ENCODE peak calls at places on chromosomes 3 and 15, in seven cellular contexts. H is tibial nerve, N is HAP-1, G is cardiac muscle cell, T is pancreas, L is GM12878, Z is mucosa of descending colon. I is an unnamed sample.

GRCh38 chr15:28919201-28919627 is 33.4 kb downstream of the APBA2 start:
- DNase-seq in Z (no peak), L (no peak), G (no peak), T (no peak), N (no peak), H (no peak), I (no peak)

GRCh38 chr3:197327701-197328100 is 29.3 kb upstream of the DLG1 start:
- DNase-seq in Z (no peak), N (no peak), L (no peak), G (peak), H (no peak), T (no peak), I (no peak)

GRCh38 chr15:61227269-61228024 is 1.7 kb downstream of the RORA start:
- DNase-seq in L (no peak), Z (peak), H (peak), T (peak), N (peak), G (peak), I (no peak)

GRCh38 chr3:42780892-42781700 is 8.0 kb upstream of the CCDC13 start:
- DNase-seq in H (peak), N (peak), Z (no peak), G (peak), L (peak), T (no peak), I (no peak)

GRCh38 chr15:20340931-20341661 is 200.5 kb downstream of the GOLGA6L6 start:
- DNase-seq in H (no peak), G (peak), N (no peak), Z (peak), L (no peak), T (peak), I (peak)

GRCh38 chr3:61239871-61240270 is 11.4 kb downstream of the FHIT start:
- DNase-seq in T (peak), N (no peak), G (peak), H (no peak), Z (no peak), L (no peak), I (peak)

GRCh38 chr15:80856400-80856799 is 77.2 kb downstream of the CEMIP start:
- DNase-seq in N (peak), Z (no peak), H (no peak), L (no peak), G (no peak), T (no peak), I (no peak)

GRCh38 chr15:78914027-78914764 is 30.6 kb downstream of the CTSH start:
- DNase-seq in H (peak), T (no peak), L (no peak), G (no peak), Z (no peak), N (no peak), I (peak)

GRCh38 chr3:22117751-22118346 is 366.8 kb upstream of the ZNF385D start:
- DNase-seq in N (no peak), L (no peak), H (no peak), Z (no peak), T (no peak), G (peak), I (no peak)

GRCh38 chr15:87120555-87120954 is 1040.9 kb downstream of the AGBL1 start:
- DNase-seq in H (no peak), L (no peak), Z (no peak), T (no peak), G (no peak), N (no peak), I (no peak)

GRCh38 chr3:5195605-5196004 is 8.1 kb downstream of the EDEM1 start:
- DNase-seq in T (no peak), H (no peak), N (no peak), G (no peak), Z (no peak), L (no peak), I (no peak)

GRCh38 chr3:2950159-2950558 is 160.0 kb downstream of the IL5RA start:
- DNase-seq in L (no peak), Z (no peak), T (no peak), H (no peak), G (no peak), N (no peak), I (no peak)

GRCh38 chr15:74213858-74214284 is 11.3 kb upstream of the STRA6 start:
- DNase-seq in G (no peak), N (peak), T (no peak), H (no peak), L (no peak), Z (no peak), I (no peak)

GRCh38 chr3:29083607-29084120 is 197.2 kb upstream of the RBMS3 start:
- DNase-seq in Z (no peak), G (peak), N (no peak), L (no peak), H (no peak), T (no peak), I (no peak)

GRCh38 chr3:72891053-72891855 is 3.4 kb downstream of the GXYLT2 start:
- DNase-seq in Z (no peak), N (peak), T (no peak), H (peak), G (peak), L (no peak), I (no peak)

GRCh38 chr3:15409239-15409638 is 18.1 kb downstream of the METTL6 start:
- DNase-seq in H (no peak), T (no peak), G (peak), N (no peak), Z (no peak), L (no peak), I (no peak)
- H3K4me3 ChIP-seq in H (no peak), T (no peak), G (no peak), N (no peak), Z (no peak), L (no peak), I (no peak)

GRCh38 chr15:65366122-65366892 is 11.5 kb downstream of the IGDCC3 start:
- DNase-seq in T (no peak), L (no peak), G (no peak), Z (no peak), H (no peak), N (no peak), I (no peak)

GRCh38 chr15:65369148-65369547 is 8.7 kb downstream of the IGDCC3 start:
- DNase-seq in G (no peak), Z (no peak), N (no peak), T (no peak), L (no peak), H (no peak), I (no peak)

GRCh38 chr15:65369651-65370050 is 8.2 kb downstream of the IGDCC3 start:
- DNase-seq in G (no peak), Z (no peak), N (no peak), L (no peak), T (no peak), H (no peak), I (no peak)

GRCh38 chr15:65368646-65369045 is 9.2 kb downstream of the IGDCC3 start:
- DNase-seq in T (no peak), H (no peak), N (peak), Z (no peak), L (no peak), G (no peak), I (no peak)

GRCh38 chr15:65368300-65368617 is 9.5 kb downstream of the IGDCC3 start:
- DNase-seq in L (no peak), Z (no peak), G (peak), H (no peak), T (no peak), N (peak), I (no peak)
- H3K4me3 ChIP-seq in L (no peak), Z (no peak), G (no peak), H (no peak), T (no peak), N (no peak), I (no peak)

GRCh38 chr3:171428321-171428787 is 31.9 kb downstream of the TNIK start:
- DNase-seq in L (no peak), N (no peak), Z (no peak), G (no peak), T (no peak), H (no peak), I (no peak)
- H3K4me3 ChIP-seq in L (no peak), N (no peak), Z (no peak), G (no peak), T (no peak), H (no peak), I (no peak)

GRCh38 chr3:52519445-52520140 is 14.1 kb downstream of the NT5DC2 start:
- DNase-seq in T (no peak), Z (no peak), L (no peak), N (no peak), H (no peak), G (no peak), I (no peak)

GRCh38 chr3:52516509-52517195 is 17.0 kb downstream of the NT5DC2 start:
- DNase-seq in L (no peak), T (no peak), Z (no peak), G (no peak), H (no peak), N (no peak), I (no peak)

GRCh38 chr3:52518723-52519444 is 14.8 kb downstream of the NT5DC2 start:
- DNase-seq in H (no peak), T (no peak), N (peak), G (peak), L (no peak), Z (peak), I (peak)

GRCh38 chr3:52520141-52520667 is 13.5 kb downstream of the NT5DC2 start:
- DNase-seq in N (no peak), H (no peak), Z (no peak), L (no peak), T (no peak), G (no peak), I (no peak)

DNA sequence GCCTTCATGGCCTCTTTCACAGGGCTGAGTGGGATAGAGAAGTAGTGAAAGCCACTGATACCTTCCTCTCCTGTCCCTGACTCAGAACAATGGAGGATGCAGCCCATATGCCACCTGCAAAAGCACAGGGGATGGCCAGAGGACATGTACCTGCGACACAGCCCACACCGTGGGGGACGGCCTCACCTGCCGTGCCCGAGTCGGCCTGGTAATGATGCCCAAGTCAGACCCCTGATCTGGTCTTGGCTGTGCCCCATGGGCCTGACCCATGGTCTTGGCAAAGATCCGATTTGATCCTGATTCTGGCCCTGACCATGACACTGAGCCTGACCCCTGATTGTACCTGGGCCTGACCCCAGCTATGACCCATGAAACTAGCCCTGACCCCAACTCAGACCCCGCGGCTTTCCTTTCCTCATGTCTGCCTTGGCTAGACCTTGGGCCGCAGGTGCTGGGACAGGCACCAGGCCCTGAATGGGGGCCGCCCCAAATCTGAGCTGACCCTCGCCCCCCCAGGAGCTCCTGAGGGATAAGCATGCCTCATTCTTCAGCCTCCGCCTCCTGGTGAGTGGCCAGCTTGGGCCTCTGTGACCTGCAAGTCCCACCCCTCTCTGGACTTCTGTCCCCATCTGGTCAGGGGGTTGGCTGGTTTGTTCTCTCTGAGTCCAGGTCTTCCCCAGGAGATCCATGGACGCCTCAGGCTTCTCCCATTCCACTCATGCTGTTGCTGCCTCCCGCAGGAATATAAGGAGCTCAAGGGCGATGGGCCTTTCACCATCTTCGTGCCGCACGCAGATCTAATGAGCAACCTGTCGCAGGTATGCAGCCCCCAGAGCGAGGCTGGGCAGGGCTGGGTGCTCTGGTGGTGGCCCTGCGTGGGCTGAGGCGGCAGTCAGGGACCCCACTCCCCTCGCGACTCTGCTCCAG is 15.6 kb downstream of the NT5DC2 start:
- DNase-seq in H (no peak), N (no peak), G (no peak), L (no peak), Z (no peak), T (no peak), I (no peak)
- H3K4me3 ChIP-seq in H (peak), N (no peak), G (no peak), L (no peak), Z (no peak), T (no peak), I (peak)

GRCh38 chr3:13110678-13111116 is 37.5 kb upstream of the IQSEC1 start:
- DNase-seq in L (peak), T (no peak), N (no peak), H (no peak), G (no peak), Z (peak), I (no peak)

GRCh38 chr3:13111874-13112520 is 38.8 kb upstream of the IQSEC1 start:
- DNase-seq in N (no peak), G (no peak), T (peak), H (no peak), L (no peak), Z (peak), I (peak)

GRCh38 chr3:13109516-13109915 is 36.3 kb upstream of the IQSEC1 start:
- DNase-seq in G (no peak), T (no peak), H (no peak), N (no peak), L (no peak), Z (peak), I (no peak)

GRCh38 chr3:13112521-13113345 is 39.5 kb upstream of the IQSEC1 start:
- DNase-seq in T (no peak), N (no peak), Z (no peak), L (no peak), H (no peak), G (no peak), I (no peak)

DNA sequence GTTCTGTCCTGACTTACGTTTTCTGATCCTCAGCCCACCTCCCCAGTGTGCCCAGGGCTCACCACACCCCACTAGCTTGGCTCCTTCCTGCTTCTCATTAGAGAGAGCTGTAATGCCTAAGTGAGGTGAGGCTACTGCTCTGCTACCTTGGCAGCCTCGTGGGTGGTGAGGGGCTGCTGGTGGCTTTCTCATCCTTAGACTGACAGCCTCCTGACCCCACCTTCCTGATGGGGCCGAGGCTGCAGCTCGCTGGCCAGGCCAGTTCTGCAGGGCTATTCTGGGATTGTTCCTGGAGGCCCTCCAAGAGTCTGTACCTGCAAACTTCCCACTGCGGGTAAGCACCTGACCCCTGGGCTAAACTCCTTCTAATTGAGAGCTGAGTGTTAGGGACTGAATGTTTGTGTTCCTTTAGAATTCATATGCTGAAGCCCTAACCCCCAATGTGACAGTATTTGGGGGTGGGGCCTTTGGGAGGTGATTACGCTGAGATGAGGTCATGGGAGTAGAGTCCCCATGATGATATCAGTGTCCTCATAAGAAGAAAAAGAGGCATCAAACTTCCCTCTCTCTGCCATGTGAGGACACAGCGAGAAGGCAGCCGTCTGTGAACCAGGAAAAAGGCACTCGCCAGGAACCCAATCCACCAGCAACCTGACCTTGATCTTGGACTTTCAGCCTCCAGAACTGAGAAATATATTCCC is 38.1 kb upstream of the IQSEC1 start:
- DNase-seq in H (no peak), N (no peak), L (no peak), T (peak), G (no peak), Z (peak), I (peak)
- H3K4me3 ChIP-seq in H (no peak), N (no peak), L (no peak), T (no peak), G (no peak), Z (no peak), I (no peak)

GRCh38 chr3:139388077-139388476 is 1.4 kb downstream of the COPB2 start:
- DNase-seq in Z (no peak), G (no peak), L (no peak), T (no peak), H (no peak), N (no peak), I (no peak)
- H3K4me3 ChIP-seq in Z (no peak), G (peak), L (peak), T (peak), H (peak), N (peak), I (peak)

DNA sequence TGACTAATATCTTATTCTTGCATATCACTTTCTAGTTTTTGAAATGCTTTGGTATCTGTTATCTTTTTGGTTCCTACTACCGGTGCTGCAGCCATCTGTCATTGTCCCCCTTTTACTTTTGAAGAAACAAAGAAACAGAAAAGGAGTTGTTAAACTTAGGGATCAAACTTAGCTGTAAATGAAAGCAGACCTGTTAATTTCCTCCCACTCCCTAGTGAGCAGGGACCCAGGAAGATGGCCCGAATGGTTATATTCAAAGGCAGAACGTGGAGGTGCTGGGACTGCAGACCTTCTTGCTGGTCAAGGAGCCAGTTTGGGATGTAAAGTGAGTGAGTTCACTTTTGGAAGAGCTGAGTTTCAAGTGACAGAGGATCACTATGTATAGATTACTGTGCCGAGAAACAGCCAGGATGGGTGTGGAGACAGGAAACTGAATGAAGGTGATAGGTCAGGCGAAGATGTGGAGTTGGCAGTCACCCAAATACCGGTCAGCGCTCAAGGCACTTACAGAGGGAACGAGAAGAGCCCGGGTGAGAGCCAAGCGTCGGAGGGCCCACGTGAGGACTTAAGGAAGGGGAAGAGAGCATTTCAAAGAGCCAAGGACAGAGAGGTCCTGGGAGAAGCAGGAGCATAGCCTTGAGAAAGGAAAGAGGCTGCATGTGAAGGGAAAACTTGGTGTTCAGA is 20.1 kb downstream of the KBTBD8 start:
- DNase-seq in L (no peak), N (peak), T (no peak), H (no peak), G (peak), Z (peak), I (no peak)
- H3K4me3 ChIP-seq in L (peak), N (no peak), T (no peak), H (no peak), G (peak), Z (no peak), I (no peak)

DNA sequence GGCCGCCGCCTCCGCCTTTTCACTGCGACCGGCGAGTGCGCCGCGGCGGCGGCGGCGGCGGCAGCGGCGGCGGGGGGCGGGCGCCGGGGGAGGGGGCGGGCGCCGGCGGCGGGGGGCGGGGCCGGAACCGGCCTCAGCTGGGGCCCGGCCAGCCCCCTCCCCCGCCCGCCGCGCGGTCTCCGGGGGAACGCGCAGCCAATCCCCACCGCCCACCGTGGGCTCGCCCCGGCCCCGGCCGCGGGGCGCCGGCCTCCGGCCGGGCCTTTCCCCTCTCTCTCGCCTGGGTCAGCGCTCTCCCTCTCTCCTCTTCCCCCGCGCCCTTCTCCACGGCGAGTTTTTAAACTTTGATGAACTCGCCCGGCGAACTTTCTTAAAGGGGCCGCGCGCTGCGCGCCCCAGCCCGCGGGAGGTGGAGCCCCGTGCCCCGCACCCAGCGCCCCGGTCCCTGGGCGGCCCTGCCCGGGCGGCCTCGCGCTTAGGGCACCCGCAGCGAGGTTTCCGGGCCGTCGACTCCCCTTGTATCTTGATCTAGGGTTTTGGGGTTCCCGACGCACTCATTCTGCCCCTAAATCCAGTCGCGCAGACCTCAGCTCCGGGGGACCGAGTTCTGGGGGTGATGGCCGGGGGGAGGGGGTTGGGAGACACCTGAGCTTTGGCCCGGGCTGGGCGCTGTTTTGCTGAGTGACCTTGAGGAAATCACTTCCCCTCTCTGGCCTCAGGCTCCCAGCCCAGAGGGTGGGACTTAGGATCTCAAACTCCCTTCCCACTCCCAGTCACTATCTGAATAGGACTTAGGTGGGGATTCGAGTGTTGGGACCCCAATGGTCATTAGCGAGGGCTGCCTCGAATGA is at the start of gene RBPMS2:
- DNase-seq in G (peak), L (no peak), Z (peak), T (peak), H (peak), N (peak), I (peak)
- H3K4me3 ChIP-seq in G (peak), L (peak), Z (no peak), T (peak), H (peak), N (peak), I (peak)

I was measured in stomach.